ENCODE peak calls at places on chromosomes 3 and 15, in four cellular contexts. T is fibroblast of lung, Y is GM23248, Z is SK-N-SH. O is an unnamed sample.

GRCh38 chr15:52115598-52116427 is 3.2 kb upstream of the BCL2L10 start:
- DNase-seq in T (no peak), Z (no peak), Y (no peak), O (no peak)

GRCh38 chr3:132247211-132247610 is 70.0 kb upstream of the ACP3 start:
- DNase-seq in T (no peak), Z (no peak), Y (no peak), O (no peak)

GRCh38 chr15:89132611-89133242 is 44.5 kb downstream of the ABHD2 start:
- DNase-seq in T (no peak), Z (no peak), Y (no peak), O (no peak)

GRCh38 chr15:45179221-45179985 is 8.4 kb downstream of the SHF start:
- DNase-seq in T (no peak), Y (peak), Z (peak), O (peak)

GRCh38 chr3:132284756-132285619 is 32.2 kb upstream of the ACP3 start:
- DNase-seq in T (no peak), Z (no peak), Y (no peak), O (no peak)

GRCh38 chr3:10822055-10822454 is 6.0 kb downstream of the SLC6A11 start:
- DNase-seq in Y (no peak), Z (no peak), T (no peak), O (no peak)

GRCh38 chr3:11820540-11821041 is 26.1 kb downstream of the TAMM41 start:
- DNase-seq in Y (peak), Z (no peak), T (peak), O (no peak)

GRCh38 chr3:99562138-99562537 is 76.3 kb upstream of the COL8A1 start:
- DNase-seq in Z (no peak), Y (peak), T (peak), O (no peak)

GRCh38 chr3:86890997-86891396 is 100.0 kb downstream of the VGLL3 start:
- DNase-seq in T (peak), Y (no peak), Z (no peak), O (no peak)

GRCh38 chr15:95994418-95994817 is 336.1 kb upstream of the NR2F2 start:
- DNase-seq in Z (no peak), T (peak), Y (peak), O (peak)

GRCh38 chr15:36400936-36401585 is 178.4 kb upstream of the CDIN1 start:
- DNase-seq in Z (no peak), Y (no peak), T (no peak), O (no peak)

GRCh38 chr3:30124435-30125390 is 481.7 kb upstream of the TGFBR2 start:
- DNase-seq in T (no peak), Z (no peak), Y (peak), O (peak)

GRCh38 chr3:32376098-32376497 is 15.6 kb upstream of the CMTM7 start:
- DNase-seq in Z (no peak), Y (peak), T (peak), O (peak)

DNA sequence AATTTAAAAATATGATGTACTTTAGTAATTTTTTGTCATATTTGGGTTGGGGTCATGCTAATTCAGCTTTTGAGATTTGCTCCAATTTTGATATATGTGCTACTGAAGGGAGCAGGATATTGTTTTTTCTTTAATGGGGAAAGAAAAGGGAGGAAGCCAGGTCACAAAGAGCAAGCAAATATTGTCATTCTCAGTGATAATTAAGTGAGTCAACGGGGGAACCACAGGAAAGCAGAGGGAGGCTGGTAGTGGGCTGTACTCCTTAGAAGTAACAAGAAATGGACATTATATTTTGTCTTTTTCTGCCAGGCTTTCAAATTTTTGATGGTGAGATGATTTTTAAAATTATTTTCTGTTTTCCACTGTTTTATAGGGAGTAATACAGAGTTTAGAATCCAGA is 45.6 kb upstream of the NMD3 start:
- DNase-seq in Z (no peak), Y (no peak), T (no peak), O (no peak)
- H3K4me2 ChIP-seq in Z (no peak), Y (no peak), T (no peak), O (no peak)

GRCh38 chr3:24165583-24165982 is 220.5 kb downstream of the NR1D2 start:
- DNase-seq in Y (no peak), Z (no peak), T (no peak), O (no peak)
- H2AFZ ChIP-seq in Y (no peak), Z (no peak), T (no peak), O (no peak)

DNA sequence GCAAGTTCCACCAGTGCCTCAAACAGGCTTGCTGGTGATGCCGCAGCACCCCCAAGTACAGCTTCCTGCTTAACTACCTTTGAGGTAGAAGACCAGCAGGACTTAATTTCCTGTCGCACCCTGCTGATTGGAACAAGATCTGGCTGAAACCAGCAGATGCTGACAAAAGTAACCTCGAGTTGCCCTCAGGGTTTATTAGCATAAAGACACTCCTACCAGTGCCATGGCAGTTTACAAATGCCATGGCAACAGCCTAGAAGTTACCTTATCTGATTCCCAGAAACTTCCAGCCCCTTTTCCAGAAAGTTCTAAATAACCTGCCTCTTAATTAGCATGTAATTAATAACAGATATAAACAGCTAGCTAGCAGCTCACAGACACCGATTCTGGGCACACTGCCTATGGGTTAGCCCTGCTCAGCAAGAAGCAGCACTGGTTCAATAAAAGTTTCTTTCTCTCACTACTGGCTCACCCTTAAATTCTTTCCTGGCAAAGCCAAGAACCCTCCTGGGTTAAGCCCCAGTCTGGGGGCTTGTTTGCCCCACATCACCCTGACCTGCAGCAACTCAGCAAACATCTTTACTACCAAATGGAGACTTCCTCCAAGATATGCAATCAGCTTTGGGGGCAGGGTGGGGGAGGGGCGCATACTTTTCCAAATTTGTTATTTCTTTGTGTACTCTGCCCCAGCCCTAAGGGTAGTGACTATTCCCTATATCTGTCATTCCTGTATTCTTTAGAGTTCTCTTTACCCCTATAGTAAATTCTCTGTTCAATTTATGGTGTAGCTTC is 54.2 kb downstream of the MAP4 start:
- DNase-seq in T (no peak), Y (peak), Z (peak), O (peak)
- H3K4me2 ChIP-seq in T (no peak), Y (peak), Z (no peak), O (peak)

DNA sequence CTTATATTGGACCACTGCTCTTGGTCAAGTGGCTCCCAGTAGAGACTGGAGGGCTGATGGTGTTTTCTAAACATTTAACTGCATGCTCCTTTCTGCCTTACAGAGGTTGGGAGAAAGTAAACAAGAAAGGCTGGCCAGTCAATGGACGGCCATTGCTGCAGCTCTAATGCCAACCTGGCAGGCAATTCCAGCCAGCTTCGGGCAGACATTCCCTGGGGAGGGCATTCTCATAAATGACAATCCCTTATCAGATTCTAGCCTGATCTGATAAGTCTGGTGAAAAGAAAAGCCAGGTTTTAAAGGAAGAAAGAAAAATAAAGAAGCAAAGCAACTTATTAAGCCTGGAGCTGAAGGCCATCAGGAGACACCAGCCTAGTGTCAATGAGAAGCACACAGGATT is 60.7 kb downstream of the FRMD4B start:
- DNase-seq in Z (no peak), T (no peak), Y (no peak), O (no peak)
- H2AFZ ChIP-seq in Z (no peak), T (no peak), Y (no peak), O (no peak)

GRCh38 chr3:194166682-194167479 is 30.9 kb downstream of the HES1 start:
- DNase-seq in Z (peak), T (peak), Y (peak), O (no peak)
- H3K4me2 ChIP-seq in Z (peak), T (no peak), Y (no peak), O (peak)

GRCh38 chr3:35523838-35524237 is 115.5 kb upstream of the ARPP21 start:
- DNase-seq in T (no peak), Y (no peak), Z (no peak), O (no peak)
- H2AFZ ChIP-seq in T (no peak), Y (no peak), Z (no peak), O (no peak)

O was measured in mammary epithelial cell.